ENCODE peak calls at places on chromosomes 16 and 17, in four cellular contexts. J is body of pancreas, B is HCT116, P is adrenal gland. V is an unnamed sample.

GRCh38 chr16:85445779-85446222 is 167.3 kb upstream of the GSE1 start:
- DNase-seq in J (peak; percentile 51), B (no peak), P (no peak), V (no peak)

GRCh38 chr17:9658593-9659211 is 13.4 kb downstream of the USP43 start:
- DNase-seq in J (no peak), B (no peak), P (no peak), V (no peak)

GRCh38 chr17:31695456-31696090 is 163.5 kb downstream of the COPRS start:
- DNase-seq in J (no peak), B (no peak), P (no peak), V (no peak)

GRCh38 chr17:48043171-48043570 is 5.0 kb upstream of the NFE2L1 start:
- DNase-seq in J (no peak), B (no peak), P (no peak), V (no peak)

GRCh38 chr17:41844971-41845370 is 7.3 kb downstream of the KLHL10 start:
- DNase-seq in J (no peak), B (no peak), P (no peak), V (no peak)

GRCh38 chr16:12470311-12471229 is 333.1 kb downstream of the CPPED1 start:
- DNase-seq in J (no peak), B (no peak), P (peak; percentile 35), V (peak; percentile 71)

GRCh38 chr16:54940279-54940604 is 9.6 kb downstream of the IRX5 start:
- DNase-seq in J (no peak), B (no peak), P (no peak), V (no peak)

GRCh38 chr17:9935408-9935807 is 30.3 kb upstream of the RCVRN start:
- DNase-seq in J (no peak), B (no peak), P (no peak), V (peak; percentile 63)

GRCh38 chr17:55601874-55602364 is 90.7 kb upstream of the SMIM36 start:
- DNase-seq in J (no peak), B (peak; percentile 41), P (no peak), V (no peak)

GRCh38 chr17:55285340-55286301 is 20.9 kb downstream of the HLF start:
- DNase-seq in J (peak; percentile 86), B (no peak), P (peak; percentile 98), V (peak; percentile 92)

GRCh38 chr17:65385726-65386125 is 175.7 kb downstream of the AXIN2 start:
- DNase-seq in J (no peak), B (no peak), P (no peak), V (no peak)

GRCh38 chr16:19090916-19091315 is 22.8 kb upstream of the ITPRIPL2 start:
- DNase-seq in J (no peak), B (no peak), P (no peak), V (no peak)

GRCh38 chr16:80804061-80804450 is 342 bp downstream of the CDYL2 start:
- DNase-seq in J (peak; percentile 67), B (no peak), P (peak; percentile 56), V (peak; percentile 36)

GRCh38 chr17:10403589-10403988 is 18.2 kb downstream of the MYH8 start:
- DNase-seq in J (no peak), B (no peak), P (no peak), V (no peak)

GRCh38 chr16:57447142-57447962 is at the start of the genes CIAPIN1 and COQ9:
- DNase-seq in J (peak; percentile 96), B (peak; percentile 79), P (peak; percentile 95), V (peak; percentile 94)
- TF ChIP-seq POLR2A in J (peak; percentile 94), B (no peak), P (peak; percentile 89), V (peak; percentile 74)

GRCh38 chr17:39626671-39627169 is at the start of gene PPP1R1B:
- DNase-seq in J (peak; percentile 47), B (no peak), P (no peak), V (no peak)
- H3K4me3 ChIP-seq in J (peak within 1 kb of the TSS; percentile 2), B (no peak within 1 kb of the TSS), P (no peak within 1 kb of the TSS), V (no peak within 1 kb of the TSS)

GRCh38 chr17:17280613-17281549 is at the start of gene COPS3:
- DNase-seq in J (peak; percentile 99), B (peak; percentile 94), P (peak; percentile 99), V (peak; percentile 99)
- TF ChIP-seq POLR2A in J (peak; percentile 83), B (peak; percentile 75), P (peak; percentile 78), V (peak; percentile 64)

DNA sequence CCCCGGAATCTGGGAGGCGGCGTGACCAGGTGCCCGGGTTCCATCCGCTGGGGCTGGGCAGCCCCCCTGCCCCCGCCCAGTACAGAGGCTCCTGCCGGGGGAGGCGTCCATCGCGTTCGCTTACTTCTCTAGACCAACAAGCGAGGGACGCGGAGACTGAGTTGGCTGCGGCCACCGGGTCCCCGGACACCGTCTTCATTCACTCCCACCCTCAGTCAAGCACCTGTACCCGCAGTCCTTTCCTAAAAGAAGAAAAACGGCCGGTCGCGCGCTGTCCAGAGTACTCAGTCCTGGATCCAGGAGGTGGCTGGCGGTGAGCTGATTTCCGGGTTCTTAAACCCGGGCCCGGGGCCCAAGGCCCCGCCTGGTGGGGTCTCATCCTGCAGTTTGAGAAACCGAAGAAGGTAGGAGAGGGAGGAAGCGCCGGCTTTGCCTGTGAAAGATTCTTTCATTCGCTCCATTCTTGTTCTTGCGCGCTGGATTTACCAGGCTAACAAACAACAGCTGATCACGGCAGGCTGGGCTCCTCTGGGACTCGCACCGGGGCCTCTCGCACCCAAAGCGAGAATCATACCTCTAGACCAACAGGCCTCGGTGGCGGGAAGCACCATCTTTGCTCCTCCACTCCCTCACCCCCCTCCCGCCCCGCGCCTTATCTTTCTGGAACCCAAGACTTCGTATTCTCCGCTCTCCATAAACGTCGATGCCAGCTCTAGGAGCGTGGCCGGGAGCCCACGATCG is 17.4 kb upstream of the OR1F1 start:
- DNase-seq in J (no peak), B (no peak), P (no peak), V (no peak)
- H3K4me3 ChIP-seq in J (no peak overlapping the region), B (no peak overlapping the region), P (no peak overlapping the region), V (no peak overlapping the region)

DNA sequence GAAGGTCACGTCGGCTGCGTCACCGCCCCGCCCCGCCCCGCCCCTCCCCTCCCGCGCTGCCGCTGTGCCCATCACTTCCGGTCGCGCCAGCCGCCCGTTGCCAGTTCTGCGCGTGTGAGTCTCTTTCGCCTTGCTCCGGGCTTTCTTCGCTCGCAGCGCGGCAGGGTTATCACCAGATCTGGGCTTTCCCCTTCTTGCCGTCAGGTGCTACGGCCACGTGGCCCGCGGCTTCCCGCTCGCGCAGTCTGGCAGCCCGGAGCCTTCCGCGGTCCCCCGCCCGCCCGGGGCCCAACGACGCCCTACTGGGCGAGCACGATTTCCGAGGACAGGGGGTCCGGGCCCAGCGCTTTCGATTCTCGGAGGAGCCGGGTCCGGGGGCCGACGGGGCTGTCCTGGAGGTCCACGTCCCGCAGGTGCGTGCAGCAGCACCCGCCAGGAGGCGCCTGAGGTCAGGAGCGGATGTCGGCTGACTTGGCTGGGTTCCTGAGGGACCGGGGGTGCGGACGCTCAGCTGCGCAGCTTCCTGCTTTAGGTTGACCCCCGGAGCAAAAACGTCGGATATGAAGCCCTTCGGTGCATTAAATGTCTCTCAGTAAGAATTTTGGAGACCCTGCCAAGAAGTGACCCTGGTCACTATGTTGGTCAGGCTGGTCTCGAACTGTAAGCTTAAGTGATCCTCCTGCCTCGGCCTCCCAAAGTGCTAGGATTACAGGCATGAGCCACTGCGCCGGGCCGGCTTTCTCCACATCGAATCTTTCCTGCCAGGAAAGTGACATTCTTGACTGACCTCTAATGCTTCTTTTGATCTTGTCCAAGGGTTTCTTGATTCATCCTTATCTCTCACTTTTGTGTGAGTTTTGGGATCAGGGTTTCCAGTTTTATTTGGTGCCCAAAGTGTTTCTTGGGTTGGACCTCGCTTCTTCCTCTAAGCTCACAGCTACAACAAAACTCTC is at the start of gene METTL23:
- DNase-seq in J (peak; percentile 87), B (no peak), P (peak; percentile 88), V (peak; percentile 93)
- TF ChIP-seq POLR2A in J (no peak), B (peak; percentile 86), P (no peak), V (no peak)

DNA sequence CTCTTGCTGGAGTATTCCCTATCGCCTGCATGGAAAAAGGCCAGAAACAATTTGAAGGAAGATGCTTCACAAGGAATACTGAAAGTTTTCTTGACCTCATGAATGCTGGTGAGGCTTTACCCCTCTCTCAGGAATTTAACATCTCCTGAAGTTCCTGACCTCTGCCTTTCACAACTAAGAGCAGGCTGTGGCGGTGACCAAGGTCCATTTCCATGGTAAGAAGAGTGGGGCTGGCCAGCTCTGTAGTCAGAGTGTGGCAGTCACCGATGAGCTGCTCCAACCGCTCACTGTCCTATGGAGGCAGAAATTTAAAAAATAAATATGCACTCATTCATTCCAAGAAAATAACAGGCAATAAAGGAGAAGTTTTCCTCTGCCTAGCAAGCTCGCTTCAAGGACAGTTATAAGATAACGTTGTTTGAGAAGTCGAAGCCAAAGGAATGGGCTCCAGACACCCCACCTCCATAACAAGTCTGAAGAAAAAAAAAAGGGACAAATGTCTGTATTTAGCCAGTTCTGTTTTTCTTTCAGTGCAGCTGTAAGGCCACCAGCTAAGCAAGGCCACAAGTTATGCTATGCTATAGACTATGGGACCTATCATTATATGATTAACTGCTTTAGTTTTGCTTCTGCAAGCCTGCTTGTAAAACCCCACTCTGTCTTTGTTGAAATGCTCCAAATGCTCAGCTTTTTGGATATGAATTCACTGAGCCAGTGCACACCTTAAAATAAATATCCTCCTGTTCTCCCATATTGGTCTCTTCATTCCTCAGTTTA is 6.0 kb upstream of the CCL4L2 start:
- DNase-seq in J (no peak), B (no peak), P (no peak), V (no peak)
- H3K4me3 ChIP-seq in J (no peak overlapping the region), B (no peak overlapping the region), P (no peak overlapping the region), V (no peak overlapping the region)

GRCh38 chr16:968620-969019 is 2.2 kb downstream of the LMF1 start:
- DNase-seq in J (no peak), B (no peak), P (no peak), V (no peak)

GRCh38 chr16:970379-970765 is 412 bp downstream of the LMF1 start:
- DNase-seq in J (no peak), B (no peak), P (no peak), V (no peak)

GRCh38 chr16:971582-971905 is 760 bp upstream of the LMF1 start:
- DNase-seq in J (no peak), B (no peak), P (no peak), V (no peak)

GRCh38 chr16:970766-971581 is at the start of gene LMF1:
- DNase-seq in J (peak; percentile 92), B (peak; percentile 68), P (peak; percentile 95), V (peak; percentile 94)

DNA sequence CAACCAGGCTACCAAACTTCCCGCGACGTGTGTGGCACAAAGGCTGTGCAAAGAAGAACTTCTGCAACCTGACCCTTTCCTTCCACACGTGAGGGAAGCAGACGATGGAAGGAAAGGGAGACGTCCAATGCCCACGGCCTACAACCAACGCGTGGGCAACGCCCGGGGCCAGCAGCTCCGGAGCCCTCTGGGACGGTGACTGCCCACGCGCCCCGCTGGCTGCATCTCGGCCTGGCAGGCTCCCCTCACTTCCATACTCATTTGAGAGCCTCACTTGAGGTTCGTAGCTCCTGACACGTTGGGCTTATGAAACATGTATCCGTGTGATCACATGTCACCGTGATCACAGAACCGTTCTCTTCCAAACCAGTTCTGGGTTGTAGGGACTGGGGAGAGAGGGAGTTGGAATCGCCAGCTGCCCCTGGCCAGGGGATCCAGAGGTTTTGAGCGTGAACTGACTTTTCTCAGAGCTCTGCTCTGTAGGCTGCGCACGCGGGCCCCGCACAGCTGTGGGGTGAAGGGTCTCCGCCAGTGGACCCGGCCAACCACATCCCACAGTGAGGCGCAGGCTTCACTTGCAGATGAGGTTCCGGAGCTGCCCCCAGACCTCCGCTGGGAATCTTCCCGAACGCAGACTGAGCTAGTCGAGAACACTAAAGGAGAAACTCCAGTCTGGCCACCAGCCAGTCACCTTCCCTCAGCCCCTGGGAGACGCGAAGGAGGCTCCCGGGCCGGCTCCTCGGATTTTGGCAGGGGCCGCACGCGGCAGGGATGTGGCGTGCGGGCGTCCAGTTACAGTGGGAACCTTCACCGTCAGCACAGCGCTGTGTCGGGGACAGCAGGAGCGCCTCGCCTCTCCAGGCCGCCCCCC is 1.0 kb downstream of the LMF1 start:
- DNase-seq in J (peak; percentile 31), B (no peak), P (peak; percentile 44), V (peak; percentile 64)
- TF ChIP-seq POLR2A in J (no peak), B (no peak), P (no peak), V (no peak)

V was measured in heart left ventricle.